ENCODE peak calls at places on chromosomes 3 and 15, in six cellular contexts. S is RWPE1, U is A549, D is GM10248, E is upper lobe of right lung, T is natural killer cell. Y is an unnamed sample.

GRCh38 chr3:15601399-15602145 is at the start of the genes BTD and HACL1:
- DNase-seq in T (peak), S (peak), U (peak), E (peak), D (peak), Y (peak)

GRCh38 chr3:37952564-37952963 is 38.0 kb upstream of the VILL start:
- DNase-seq in S (no peak), E (no peak), D (no peak), U (no peak), T (no peak), Y (no peak)

GRCh38 chr3:30779686-30780287 is 114.7 kb downstream of the GADL1 start:
- DNase-seq in E (no peak), T (no peak), S (no peak), D (peak), U (peak), Y (no peak)

GRCh38 chr3:52070724-52071621 is 14.6 kb upstream of the DUSP7 start:
- DNase-seq in D (no peak), E (peak), S (no peak), U (no peak), T (no peak), Y (no peak)

GRCh38 chr15:50261979-50262378 is 3.5 kb downstream of the HDC start:
- DNase-seq in D (no peak), S (no peak), U (no peak), T (no peak), E (no peak), Y (no peak)

GRCh38 chr3:112382543-112383160 is 49.7 kb downstream of the CD200 start:
- DNase-seq in U (no peak), E (no peak), D (no peak), S (no peak), T (no peak), Y (no peak)

GRCh38 chr3:95567346-95567745 is 1247.0 kb upstream of the EPHA6 start:
- DNase-seq in S (no peak), E (no peak), D (no peak), T (no peak), U (no peak), Y (no peak)

GRCh38 chr3:126124896-126125295 is 41.0 kb upstream of the SLC41A3 start:
- DNase-seq in S (no peak), D (no peak), E (no peak), T (peak), U (no peak), Y (no peak)

GRCh38 chr3:106006571-106006970 is 137.8 kb upstream of the CBLB start:
- DNase-seq in S (no peak), T (no peak), E (no peak), D (no peak), U (no peak), Y (no peak)

GRCh38 chr3:181487236-181487978 is 224.3 kb upstream of the SOX2 start:
- DNase-seq in D (no peak), E (no peak), U (no peak), T (no peak), S (no peak), Y (no peak)

GRCh38 chr3:196406806-196407470 is 25.3 kb downstream of the UBXN7 start:
- DNase-seq in U (peak), T (no peak), E (no peak), D (no peak), S (no peak), Y (no peak)

GRCh38 chr3:195030791-195031321 is 240.1 kb downstream of the XXYLT1 start:
- DNase-seq in E (peak), S (peak), D (no peak), U (peak), T (no peak), Y (no peak)

GRCh38 chr3:49493901-49494300 is 23.8 kb downstream of the DAG1 start:
- DNase-seq in U (no peak), S (no peak), T (no peak), D (no peak), E (no peak), Y (no peak)

GRCh38 chr3:22886394-22886793 is 316.7 kb upstream of the UBE2E2 start:
- DNase-seq in U (no peak), T (no peak), D (no peak), E (no peak), S (no peak), Y (no peak)

GRCh38 chr15:96411056-96412031 is 80.8 kb downstream of the NR2F2 start:
- DNase-seq in D (no peak), U (no peak), T (no peak), S (no peak), E (no peak), Y (no peak)

GRCh38 chr15:75037685-75038084 is 14.3 kb downstream of the PPCDC start:
- DNase-seq in D (no peak), U (no peak), S (no peak), E (no peak), T (no peak), Y (no peak)

GRCh38 chr15:51759557-51760070 is 8.2 kb downstream of the TMOD2 start:
- DNase-seq in U (no peak), D (no peak), T (no peak), E (peak), S (no peak), Y (no peak)

GRCh38 chr3:111800472-111800871 is 58.6 kb upstream of the PHLDB2 start:
- DNase-seq in D (no peak), S (no peak), U (no peak), E (no peak), T (no peak), Y (no peak)

GRCh38 chr3:106457278-106458210 is 588.7 kb upstream of the CBLB start:
- DNase-seq in S (peak), U (peak), E (no peak), D (peak), T (no peak), Y (no peak)

GRCh38 chr3:29282431-29283296 is 1.8 kb downstream of the RBMS3 start:
- DNase-seq in E (no peak), D (no peak), T (no peak), U (peak), S (peak), Y (no peak)

GRCh38 chr15:27889258-27889657 is 209.9 kb downstream of the OCA2 start:
- DNase-seq in S (no peak), D (no peak), T (no peak), U (no peak), E (no peak), Y (no peak)

GRCh38 chr15:59327942-59328341 is 44.7 kb downstream of the MYO1E start:
- DNase-seq in S (no peak), U (no peak), T (peak), E (no peak), D (peak), Y (no peak)

GRCh38 chr3:153783106-153783505 is 338.1 kb upstream of the ARHGEF26 start:
- DNase-seq in T (no peak), D (no peak), E (no peak), U (no peak), S (no peak), Y (no peak)

GRCh38 chr3:169664034-169664820 is 715 bp upstream of the MECOM start:
- DNase-seq in S (no peak), D (no peak), E (peak), T (no peak), U (no peak), Y (no peak)

GRCh38 chr3:173217127-173217526 is 76.1 kb upstream of the SPATA16 start:
- DNase-seq in E (no peak), D (no peak), U (no peak), T (no peak), S (no peak), Y (no peak)

DNA sequence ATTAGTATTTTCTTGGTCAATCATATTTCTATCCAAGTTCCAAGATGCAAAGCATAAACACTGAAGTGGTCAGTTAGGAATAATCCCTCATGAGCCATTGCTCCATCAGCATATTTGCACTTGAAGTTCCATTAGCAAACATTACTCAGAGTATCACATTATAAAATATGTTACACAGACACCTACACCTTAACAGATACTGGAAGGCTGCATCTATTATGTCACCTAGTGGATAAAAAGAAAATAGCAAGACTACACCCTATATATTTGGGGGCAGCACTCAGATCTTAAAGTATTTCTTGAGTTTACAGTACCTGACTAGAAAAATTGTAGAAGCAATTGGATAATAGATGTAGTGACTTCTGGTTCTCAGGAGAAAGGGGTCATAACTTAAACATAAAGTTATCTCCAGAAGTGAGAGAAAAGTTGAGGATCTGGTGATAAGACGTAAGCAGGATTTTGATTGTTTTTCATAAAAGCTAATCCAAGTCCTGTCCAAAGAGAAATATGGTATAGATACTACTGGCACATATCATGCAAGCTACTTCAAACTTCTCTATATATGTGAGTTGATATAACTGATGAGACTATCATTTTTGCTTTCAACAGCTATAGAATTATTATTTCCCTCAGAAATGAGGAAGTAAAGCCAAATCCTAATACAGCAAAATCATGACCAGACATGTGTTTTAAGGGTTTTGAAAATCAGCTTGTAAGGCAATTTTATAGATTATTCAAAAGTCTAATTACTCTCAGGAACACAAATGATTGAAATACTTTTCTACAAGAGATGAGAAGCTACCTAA is 422.2 kb downstream of the GBE1 start:
- DNase-seq in T (no peak), S (peak), U (peak), E (no peak), D (peak), Y (no peak)
- TF ChIP-seq CTCF in T (no peak), S (peak), U (peak), E (peak), D (no peak), Y (peak)

GRCh38 chr15:69159805-69160140 is 662 bp upstream of the GLCE start:
- DNase-seq in S (no peak), D (no peak), U (no peak), E (no peak), T (no peak), Y (no peak)

GRCh38 chr15:69161878-69162213 is 1.4 kb downstream of the GLCE start:
- DNase-seq in S (no peak), E (no peak), U (no peak), D (no peak), T (no peak), Y (no peak)

GRCh38 chr15:69163124-69163669 is 2.8 kb downstream of the GLCE start:
- DNase-seq in S (no peak), E (no peak), D (no peak), T (no peak), U (no peak), Y (no peak)

GRCh38 chr15:69160141-69160975 is at the start of gene GLCE:
- DNase-seq in S (peak), E (peak), D (peak), T (peak), U (peak), Y (peak)

GRCh38 chr15:69160976-69161877 is 792 bp downstream of the GLCE start:
- DNase-seq in S (peak), U (peak), D (peak), T (peak), E (peak), Y (peak)
- TF ChIP-seq CTCF in S (peak), U (peak), D (peak), T (no peak), E (peak), Y (no peak)

GRCh38 chr15:94232107-94232506 is 746 bp downstream of the MCTP2 start:
- DNase-seq in T (no peak), S (no peak), U (no peak), E (no peak), D (no peak), Y (no peak)

GRCh38 chr15:94231728-94232086 is 346 bp downstream of the MCTP2 start:
- DNase-seq in E (no peak), D (peak), U (no peak), T (peak), S (peak), Y (peak)

GRCh38 chr15:94229591-94230365 is 1.6 kb upstream of the MCTP2 start:
- DNase-seq in U (no peak), D (peak), S (peak), E (no peak), T (peak), Y (no peak)

GRCh38 chr15:94230436-94230885 is 900 bp upstream of the MCTP2 start:
- DNase-seq in D (no peak), E (no peak), U (no peak), S (no peak), T (no peak), Y (no peak)

GRCh38 chr15:94230886-94231727 is at the start of gene MCTP2:
- DNase-seq in E (peak), T (peak), U (peak), S (peak), D (peak), Y (peak)
- TF ChIP-seq CTCF in E (no peak), T (peak), U (no peak), S (peak), D (no peak), Y (no peak)

GRCh38 chr3:157394361-157394760 is 42.3 kb upstream of the PTX3 start:
- DNase-seq in D (no peak), S (no peak), T (no peak), U (no peak), E (no peak), Y (no peak)
- TF ChIP-seq CTCF in D (no peak), S (no peak), T (no peak), U (no peak), E (no peak), Y (no peak)

DNA sequence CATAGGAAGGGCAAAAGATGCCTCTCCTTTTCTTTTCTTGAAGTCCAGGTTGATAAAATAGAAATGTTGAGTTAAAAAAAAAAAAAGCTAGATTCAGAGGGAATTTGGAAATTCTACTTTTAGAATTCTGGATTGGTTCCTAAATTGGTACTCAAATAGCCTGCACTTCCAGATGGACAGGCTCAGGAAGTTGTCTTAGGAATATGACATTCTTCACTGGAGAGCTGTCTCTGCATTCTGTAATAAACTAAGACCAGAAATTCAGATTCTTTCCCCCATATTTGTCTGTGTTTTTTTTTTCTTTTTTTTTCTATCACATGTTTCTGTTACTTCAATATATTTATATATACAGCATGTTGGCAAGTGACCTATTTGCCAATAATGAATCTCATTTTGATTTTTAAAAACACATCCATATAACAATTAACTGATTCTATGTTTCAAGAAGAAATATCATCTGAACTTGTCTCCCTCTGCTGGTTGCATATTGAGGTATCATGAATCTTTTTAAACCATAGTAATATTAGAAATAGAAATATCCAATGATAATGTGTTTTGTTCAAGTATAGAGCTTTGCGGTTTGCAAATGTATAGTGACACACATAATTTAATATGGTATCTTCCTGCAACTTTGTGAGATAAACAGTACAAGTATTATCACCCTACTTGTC is 8.5 kb upstream of the LSAMP start:
- DNase-seq in S (no peak), D (no peak), E (no peak), U (no peak), T (no peak), Y (no peak)
- TF ChIP-seq CTCF in S (peak), D (no peak), E (peak), U (no peak), T (no peak), Y (peak)

Y was measured in neural crest cell.